ENCODE peak calls at places on chromosomes 4 and X, in six cellular contexts. C, D, H, J, G and F are unnamed samples.

GRCh38 chr4:48653217-48654014 is 126.7 kb downstream of the FRYL start:
- DNase-seq in C (no peak), D (peak; percentile 34), H (no peak), J (peak; percentile 43), G (peak; percentile 56), F (peak; percentile 77)

GRCh38 chrX:132270699-132271098 is 51.5 kb upstream of the RAP2C start:
- DNase-seq in C (no peak), D (no peak), H (no peak), J (peak; percentile 31), G (no peak), F (peak; percentile 77)

GRCh38 chr4:184485279-184485678 is 10.9 kb upstream of the IRF2 start:
- DNase-seq in C (no peak), D (no peak), H (no peak), J (no peak), G (no peak), F (no peak)

GRCh38 chrX:11791090-11791489 is 33.1 kb downstream of the MSL3 start:
- DNase-seq in C (no peak), D (no peak), H (no peak), J (no peak), G (no peak), F (no peak)

GRCh38 chrX:123219916-123220315 is 35.8 kb downstream of the GRIA3 start:
- DNase-seq in C (no peak), D (no peak), H (no peak), J (peak; percentile 0), G (no peak), F (no peak)

GRCh38 chrX:120380699-120381098 is 18.8 kb downstream of the ATP1B4 start:
- DNase-seq in C (no peak), D (no peak), H (peak; percentile 4), J (peak; percentile 34), G (peak; percentile 7), F (peak; percentile 0)

GRCh38 chrX:49310371-49310770 is 6.9 kb downstream of the GAGE10 start:
- DNase-seq in C (no peak), D (peak; percentile 21), H (no peak), J (no peak), G (no peak), F (no peak)

GRCh38 chr4:95398217-95398616 is 150.6 kb downstream of the UNC5C start:
- DNase-seq in C (no peak), D (no peak), H (no peak), J (no peak), G (no peak), F (no peak)

GRCh38 chr4:534576-535151 is 35.7 kb downstream of the PIGG start:
- DNase-seq in C (no peak), D (no peak), H (no peak), J (no peak), G (no peak), F (no peak)

GRCh38 chr4:105140684-105141490 is 5.8 kb upstream of the TET2 start:
- DNase-seq in C (no peak), D (peak; percentile 44), H (no peak), J (peak; percentile 43), G (peak; percentile 28), F (peak; percentile 37)

GRCh38 chr4:102430511-102430910 is 70.6 kb upstream of the NFKB1 start:
- DNase-seq in C (no peak), D (no peak), H (peak; percentile 11), J (peak; percentile 18), G (no peak), F (peak; percentile 62)

GRCh38 chr4:28947374-28947773 is 1772.8 kb upstream of the PCDH7 start:
- DNase-seq in C (no peak), D (no peak), H (no peak), J (no peak), G (no peak), F (no peak)

GRCh38 chr4:70838400-70838971 is 1.2 kb downstream of the GRSF1 start:
- DNase-seq in C (no peak), D (peak; percentile 18), H (peak; percentile 1), J (peak; percentile 21), G (peak; percentile 35), F (peak; percentile 32)

GRCh38 chr4:127656047-127656680 is 23.4 kb downstream of the INTU start:
- DNase-seq in C (no peak), D (no peak), H (no peak), J (no peak), G (no peak), F (no peak)

GRCh38 chr4:109947918-109948317 is 35.2 kb downstream of the EGF start:
- DNase-seq in C (no peak), D (no peak), H (no peak), J (no peak), G (no peak), F (no peak)

GRCh38 chr4:3280466-3280865 is 12.4 kb upstream of the RGS12 start:
- DNase-seq in C (no peak), D (no peak), H (no peak), J (no peak), G (no peak), F (no peak)

GRCh38 chr4:113822555-113823290 is 61.2 kb upstream of the CAMK2D start:
- DNase-seq in C (no peak), D (no peak), H (no peak), J (no peak), G (no peak), F (peak; percentile 30)

GRCh38 chr4:38266616-38267015 is 306.4 kb downstream of the PTTG2 start:
- DNase-seq in C (no peak), D (no peak), H (no peak), J (peak; percentile 71), G (no peak), F (peak; percentile 56)

GRCh38 chr4:83658806-83659205 is 122.9 kb downstream of the GPAT3 start:
- DNase-seq in C (no peak), D (peak; percentile 22), H (no peak), J (no peak), G (no peak), F (no peak)

GRCh38 chrX:29397506-29397905 is 810.3 kb downstream of the IL1RAPL1 start:
- DNase-seq in C (no peak), D (no peak), H (no peak), J (peak; percentile 37), G (no peak), F (peak; percentile 22)

GRCh38 chr4:3781193-3781886 is 15.2 kb downstream of the ADRA2C start:
- DNase-seq in C (no peak), D (no peak), H (no peak), J (no peak), G (no peak), F (no peak)